ENCODE peak calls at places on chromosomes 11 and 22, in four cellular contexts. J, R, A and Y are unnamed samples. For H3K4me1, the result is how much of the 10 kb centered on the place peaks cover.

GRCh38 chr11:83508804-83509203 is 222.6 kb upstream of the CCDC90B start:
- DNase-seq in A (no peak), R (no peak), J (no peak), Y (no peak)

GRCh38 chr11:1785749-1786261 is 22.1 kb upstream of the CTSD start:
- DNase-seq in J (no peak), A (peak), R (no peak), Y (no peak)

GRCh38 chr22:41907436-41908401 is 7.2 kb downstream of the SHISA8 start:
- DNase-seq in A (no peak), J (no peak), R (no peak), Y (no peak)

GRCh38 chr22:37279469-37279868 is 2.8 kb upstream of the CYTH4 start:
- DNase-seq in R (no peak), A (no peak), J (no peak), Y (no peak)

GRCh38 chr11:85955531-85955930 is 100.3 kb downstream of the CCDC83 start:
- DNase-seq in R (no peak), J (no peak), A (peak), Y (no peak)

GRCh38 chr11:129723964-129724291 is 91.7 kb upstream of the TMEM45B start:
- DNase-seq in R (no peak), J (no peak), A (no peak), Y (no peak)

GRCh38 chr11:34358258-34358665 is 452 bp upstream of the ABTB2 start:
- DNase-seq in A (peak), R (no peak), J (peak), Y (no peak)

GRCh38 chr11:72816404-72816990 is 2.3 kb downstream of the ATG16L2 start:
- DNase-seq in A (no peak), R (no peak), J (no peak), Y (no peak)

GRCh38 chr11:4480577-4481539 is 1.6 kb upstream of the OR52K1 start:
- DNase-seq in R (no peak), J (no peak), A (no peak), Y (no peak)

GRCh38 chr11:7672276-7672959 is 882 bp downstream of the CYB5R2 start:
- DNase-seq in J (no peak), R (no peak), A (no peak), Y (no peak)
- H3K4me3 ChIP-seq in J (no peak), R (no peak), A (no peak), Y (no peak)

DNA sequence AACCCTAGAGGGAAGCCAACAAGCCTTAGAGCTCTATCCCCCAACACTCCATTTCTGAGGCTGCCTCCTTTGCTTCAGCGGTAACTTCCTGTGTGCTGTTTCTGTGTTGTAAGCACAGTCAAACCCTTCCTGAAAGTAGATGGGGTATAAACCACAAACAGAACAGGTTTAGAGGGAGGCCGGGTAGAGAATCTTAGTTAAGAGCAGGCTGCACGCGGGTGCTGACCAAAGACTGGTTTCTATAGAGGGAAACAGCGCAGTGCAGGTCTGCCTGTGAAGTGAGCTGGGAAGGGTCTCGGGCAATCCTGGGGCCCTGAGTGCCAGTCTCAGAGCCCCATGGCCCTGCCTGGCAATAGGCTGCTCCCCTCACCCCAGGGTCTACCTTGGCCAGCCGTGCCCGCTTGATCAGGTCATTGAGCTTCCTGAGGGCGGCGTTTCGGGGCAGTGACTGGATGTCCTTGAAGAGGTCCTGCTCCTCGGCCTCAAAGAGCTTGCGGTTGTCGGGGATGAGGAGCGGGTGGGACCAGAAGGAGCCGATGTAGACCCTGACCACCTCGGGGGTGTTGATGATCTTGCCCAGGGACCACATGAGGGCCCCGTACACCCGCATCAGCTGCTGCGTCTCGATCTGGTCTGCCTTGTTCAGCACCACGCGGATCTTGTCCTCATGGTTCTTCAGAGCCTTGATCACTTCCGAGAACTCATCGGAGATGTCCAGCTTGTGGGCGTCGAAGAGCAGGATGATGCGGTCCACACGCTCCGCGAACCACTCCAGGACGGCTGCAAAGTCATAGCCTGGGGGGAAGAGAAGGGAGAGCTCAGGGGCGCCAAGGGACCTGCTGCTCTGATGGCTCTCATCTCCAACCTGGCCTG is 15.3 kb upstream of the CDC42BPG start:
- DNase-seq in J (no peak), A (no peak), R (peak), Y (peak)
- H3K27ac ChIP-seq in J (peak), A (peak), R (peak), Y (peak)

DNA sequence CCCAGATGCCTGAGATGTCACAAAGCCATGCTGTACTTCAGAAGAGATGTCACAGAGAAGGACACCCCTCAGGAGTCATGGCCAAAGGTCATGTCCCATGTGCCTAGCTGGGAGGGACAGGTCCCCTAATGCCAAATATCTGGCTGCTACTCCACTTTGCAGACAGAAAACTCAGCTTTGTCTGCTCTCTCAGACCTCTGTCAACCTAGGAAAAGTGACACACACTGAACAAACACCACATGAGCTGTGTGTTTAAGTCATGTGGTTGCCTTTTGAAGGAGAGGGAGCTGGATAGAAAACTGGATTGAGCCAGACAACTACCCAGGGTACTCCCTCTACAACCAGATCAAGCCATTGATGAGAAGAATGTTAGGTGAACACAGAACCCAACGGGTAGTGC is 3.5 kb downstream of the TRIM66 start:
- DNase-seq in A (no peak), J (no peak), R (no peak), Y (no peak)
- H3K4me1 ChIP-seq in A (under half), J (under half), R (under half), Y (under half)

GRCh38 chr22:46775789-46776485 is 13.5 kb downstream of the TBC1D22A start:
- DNase-seq in A (no peak), J (no peak), R (no peak), Y (no peak)
- H3K4me3 ChIP-seq in A (no peak), J (no peak), R (no peak), Y (no peak)

GRCh38 chr11:9693801-9694553 is 30.1 kb downstream of the SWAP70 start:
- DNase-seq in A (no peak), R (no peak), J (no peak), Y (no peak)
- H3K27ac ChIP-seq in A (no peak), R (no peak), J (peak), Y (no peak)

DNA sequence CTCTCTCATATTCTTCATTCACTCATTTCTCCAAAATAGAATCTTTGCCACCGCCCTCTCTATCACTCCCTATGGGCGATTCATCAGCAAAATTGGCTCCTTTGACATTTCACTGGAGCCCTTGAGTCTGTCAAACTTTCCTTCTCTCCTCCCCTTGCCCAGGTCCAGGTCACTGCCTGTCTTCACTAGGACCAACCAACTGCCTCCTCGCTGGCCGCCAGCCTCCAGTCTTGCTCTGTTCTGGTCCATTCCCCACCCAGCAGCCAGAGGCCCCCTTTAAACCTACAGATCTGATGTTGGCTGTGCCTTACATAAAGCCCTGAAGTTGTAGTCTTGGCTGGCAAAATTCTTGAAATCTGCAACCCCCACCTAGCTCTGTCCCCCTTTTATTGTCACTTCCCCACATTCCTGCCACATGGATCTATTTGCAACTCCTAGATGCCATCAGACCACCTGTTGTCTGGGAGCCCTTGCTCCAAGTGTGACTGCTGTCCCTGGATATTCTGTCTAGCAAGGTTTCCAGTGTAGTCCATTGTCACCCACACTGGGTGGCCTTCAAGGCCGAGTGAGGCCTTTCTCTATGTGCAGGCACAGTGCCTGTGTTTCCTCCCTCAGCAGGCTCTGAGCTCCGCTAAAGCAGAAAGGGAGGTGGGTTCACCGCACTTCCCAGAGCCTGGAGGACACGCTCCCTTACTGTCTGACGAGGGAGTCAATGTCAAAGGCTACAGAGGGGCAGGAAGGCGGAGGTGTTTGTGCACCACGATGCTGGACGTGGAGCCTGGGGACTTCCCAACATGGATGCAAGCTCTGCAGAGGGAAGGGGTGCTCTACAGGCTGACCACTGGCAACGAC is 25.5 kb downstream of the MYEOV start:
- DNase-seq in J (no peak), A (no peak), R (no peak), Y (no peak)
- H3K4me1 ChIP-seq in J (under half), A (under half), R (under half), Y (under half)

DNA sequence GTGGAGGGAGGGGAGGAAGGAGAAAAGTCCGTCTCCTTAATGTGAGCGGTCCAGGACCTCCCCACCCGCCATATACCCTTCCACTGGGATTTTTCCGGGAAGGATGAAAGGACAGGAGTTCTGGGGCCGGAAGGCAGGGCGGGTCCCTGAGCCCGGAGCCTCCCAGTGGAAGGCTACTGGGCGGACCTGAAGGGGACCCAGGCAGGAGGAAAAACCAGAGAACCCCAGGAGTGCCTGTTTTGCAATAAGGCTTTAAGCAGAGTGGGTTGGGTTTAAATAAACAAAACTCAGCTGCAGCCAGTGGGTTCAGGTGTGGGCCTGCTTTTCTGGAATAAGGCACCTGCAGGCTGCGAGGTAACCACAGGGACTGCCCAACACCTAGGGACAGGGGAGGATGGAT is 1.7 kb upstream of the CELSR1 start:
- DNase-seq in A (no peak), R (no peak), J (no peak), Y (no peak)
- H3K4me3 ChIP-seq in A (no peak), R (no peak), J (peak), Y (no peak)